ENCODE peak calls at places on chromosomes 2 and 18, in nine cellular contexts. Q is MM.1S, U is adrenal gland, F is fibroblast of lung, O is iPS DF 6.9, J is mesenchymal stem cell, G is neuronal stem cell, W is cardiac muscle cell, R is heart right ventricle. V is an unnamed sample. For H3K9me3 and H3K36me3, the result is how much of the 10 kb centered on the place peaks cover.

GRCh38 chr18:4986677-4987076 is 210.4 kb downstream of the AKAIN1 start:
- DNase-seq in Q (no peak), U (no peak), F (no peak), O (no peak), J (no peak), G (no peak), W (no peak), R (no peak), V (no peak)

GRCh38 chr18:64994370-64994769 is 756.4 kb upstream of the CDH7 start:
- DNase-seq in Q (peak), U (no peak), F (no peak), O (no peak), J (no peak), G (no peak), W (no peak), R (no peak), V (peak)

GRCh38 chr2:31247671-31248070 is 13.7 kb downstream of the EHD3 start:
- DNase-seq in Q (no peak), U (no peak), F (no peak), O (no peak), J (no peak), G (no peak), W (no peak), R (no peak), V (no peak)

GRCh38 chr2:238586931-238587775 is 160.4 kb downstream of the ASB1 start:
- DNase-seq in Q (no peak), U (no peak), F (no peak), O (no peak), J (no peak), G (no peak), W (no peak), R (no peak), V (no peak)

GRCh38 chr2:156653670-156654069 is 217.5 kb downstream of the GPD2 start:
- DNase-seq in Q (no peak), U (no peak), F (peak), O (no peak), J (no peak), G (no peak), W (no peak), R (no peak), V (no peak)

GRCh38 chr18:10140928-10141327 is 227.1 kb downstream of the VAPA start:
- DNase-seq in Q (peak), U (no peak), F (peak), O (no peak), J (peak), G (no peak), W (peak), R (no peak), V (peak)

GRCh38 chr2:236351966-236352525 is 87.8 kb upstream of the ASB18 start:
- DNase-seq in Q (no peak), U (no peak), F (no peak), O (no peak), J (no peak), G (no peak), W (no peak), R (no peak), V (no peak)

GRCh38 chr2:127043367-127044164 is 63.4 kb downstream of the BIN1 start:
- DNase-seq in Q (no peak), U (no peak), F (no peak), O (no peak), J (no peak), G (no peak), W (no peak), R (no peak), V (no peak)

GRCh38 chr18:62017618-62018017 is 124.8 kb upstream of the RNF152 start:
- DNase-seq in Q (no peak), U (no peak), F (no peak), O (no peak), J (no peak), G (no peak), W (peak), R (no peak), V (peak)

GRCh38 chr2:70569559-70569958 is 15.9 kb upstream of the TGFA start:
- DNase-seq in Q (no peak), U (no peak), F (no peak), O (no peak), J (no peak), G (no peak), W (no peak), R (no peak), V (no peak)
- H3K27ac ChIP-seq in Q (no peak), U (no peak), F (no peak), O (no peak), J (no peak), G (no peak), W (no peak), R (no peak), V (no peak)

DNA sequence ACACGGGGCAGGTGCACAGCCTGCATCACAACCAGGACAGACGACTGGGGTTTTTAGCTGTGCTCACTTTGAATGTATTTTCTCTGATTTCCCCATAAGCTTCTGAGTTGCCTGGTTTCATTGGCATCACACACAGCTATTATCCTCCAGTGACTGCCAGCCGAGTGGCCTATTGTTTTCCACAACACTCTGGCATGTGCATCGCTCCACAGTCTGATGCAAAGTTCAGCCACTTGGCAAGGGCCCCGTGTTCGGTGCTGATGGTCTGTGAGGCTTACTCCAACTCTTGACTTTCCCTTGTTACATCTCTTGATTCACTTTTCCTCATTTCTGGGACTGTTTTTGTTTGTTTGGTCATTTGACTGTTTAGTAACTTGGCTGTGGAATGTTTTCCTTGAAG is 593.1 kb downstream of the CBLN2 start:
- DNase-seq in Q (no peak), U (no peak), F (no peak), O (no peak), J (no peak), G (no peak), W (no peak), R (no peak), V (no peak)
- H3K9me3 ChIP-seq in Q (under half), U (under half), F (under half), O (under half), J (under half), G (under half), W (under half), R (under half), V (under half)

DNA sequence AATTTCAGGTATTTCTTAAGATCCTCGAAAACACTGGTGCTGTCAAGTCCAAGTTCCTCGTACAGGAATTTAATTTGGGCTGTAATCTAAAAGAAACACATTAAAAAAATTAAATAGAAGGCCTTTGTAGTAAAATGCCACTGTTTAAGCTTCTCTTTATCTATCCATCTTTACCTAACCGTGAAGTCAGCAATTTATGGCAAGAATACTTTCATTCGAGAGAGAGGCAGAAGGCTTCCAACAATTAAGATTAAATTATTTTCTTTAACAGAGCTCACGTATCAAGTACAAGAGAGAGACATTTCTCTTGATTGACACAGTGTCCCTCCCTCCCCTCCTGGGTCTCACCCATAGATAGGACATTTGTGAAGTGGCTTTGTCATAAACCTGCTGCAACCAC is 39.9 kb downstream of the PREPL start:
- DNase-seq in Q (no peak), U (no peak), F (no peak), O (no peak), J (no peak), G (no peak), W (no peak), R (no peak), V (no peak)
- H3K36me3 ChIP-seq in Q (under half), U (under half), F (under half), O (under half), J (half or more), G (under half), W (under half), R (under half), V (under half)

DNA sequence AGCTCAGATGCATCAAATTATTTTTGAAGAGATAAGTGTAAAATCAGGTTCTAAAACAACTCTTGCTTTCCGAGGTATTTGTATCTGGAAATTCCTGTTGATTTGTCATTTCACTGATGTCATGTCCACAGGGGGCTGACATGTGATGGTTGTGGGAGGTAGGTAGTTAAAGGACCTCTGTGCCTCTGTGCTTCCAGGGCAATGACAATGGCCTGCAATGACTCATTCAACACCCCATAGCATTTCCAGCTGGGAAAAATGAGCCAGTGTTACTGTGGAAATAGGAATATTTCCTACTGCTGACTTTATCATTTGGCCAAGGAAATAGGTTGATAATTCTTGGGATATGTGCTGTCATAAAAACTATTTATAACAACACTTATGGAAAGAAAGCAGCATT is 86.2 kb upstream of the CCDC195 start:
- DNase-seq in Q (no peak), U (no peak), F (no peak), O (no peak), J (peak), G (no peak), W (peak), R (no peak), V (no peak)
- H3K27ac ChIP-seq in Q (no peak), U (no peak), F (no peak), O (no peak), J (peak), G (no peak), W (no peak), R (no peak), V (no peak)

GRCh38 chr18:36050479-36050878 is 16.9 kb downstream of the RPRD1A start:
- DNase-seq in Q (no peak), U (no peak), F (no peak), O (no peak), J (no peak), G (no peak), W (no peak), R (no peak), V (no peak)

GRCh38 chr18:36046898-36047297 is 20.5 kb downstream of the RPRD1A start:
- DNase-seq in Q (no peak), U (no peak), F (no peak), O (no peak), J (no peak), G (no peak), W (no peak), R (no peak), V (no peak)

GRCh38 chr18:36047521-36047920 is 19.8 kb downstream of the RPRD1A start:
- DNase-seq in Q (no peak), U (no peak), F (no peak), O (no peak), J (no peak), G (no peak), W (no peak), R (no peak), V (no peak)

DNA sequence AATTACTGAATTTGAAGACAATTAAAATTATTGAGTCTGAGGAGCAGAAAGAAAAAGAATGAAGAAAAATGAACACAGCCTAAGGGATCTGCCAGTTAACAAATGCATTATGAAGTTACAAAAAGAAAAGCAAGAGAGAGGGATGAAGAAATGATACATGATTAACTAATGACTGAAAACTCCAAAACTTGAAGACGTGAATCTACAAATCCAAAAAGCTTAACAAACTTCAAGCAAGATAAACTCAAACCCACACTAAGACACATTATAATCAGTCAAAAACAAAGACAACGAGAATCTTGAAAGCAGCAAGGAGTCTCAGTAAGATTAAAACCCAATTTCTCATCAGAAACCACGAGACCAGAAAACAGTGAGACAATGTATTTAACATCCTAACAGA is 15.6 kb downstream of the RPRD1A start:
- DNase-seq in Q (no peak), U (no peak), F (no peak), O (no peak), J (no peak), G (no peak), W (no peak), R (no peak), V (no peak)
- H3K9me3 ChIP-seq in Q (under half), U (under half), F (under half), O (under half), J (under half), G (half or more), W (under half), R (under half), V (under half)

V was measured in small intestine.